ENCODE peak calls at places on chromosomes 2 and 18, in four cellular contexts. G, B, K and A are unnamed samples.

GRCh38 chr2:100524331-100524730 is 38.5 kb upstream of the PDCL3 start:
- DNase-seq in G (no peak), B (no peak), K (no peak), A (no peak)

GRCh38 chr2:102489646-102490045 is 16.6 kb downstream of the SLC9A4 start:
- DNase-seq in G (no peak), B (no peak), K (no peak), A (no peak)

GRCh38 chr2:111049792-111050640 is 70.7 kb upstream of the BCL2L11 start:
- DNase-seq in G (no peak), B (no peak), K (no peak), A (no peak)

GRCh38 chr18:58788971-58789797 is 75.5 kb upstream of the ZNF532 start:
- DNase-seq in G (no peak), B (no peak), K (peak), A (no peak)

GRCh38 chr2:10864888-10865551 is 46.7 kb upstream of the KCNF1 start:
- DNase-seq in G (no peak), B (peak), K (no peak), A (no peak)

GRCh38 chr2:10283106-10284062 is 19.3 kb upstream of the HPCAL1 start:
- DNase-seq in G (no peak), B (peak), K (peak), A (no peak)

GRCh38 chr18:8800041-8800441 is 94.7 kb downstream of the MTCL1 start:
- DNase-seq in G (no peak), B (no peak), K (peak), A (no peak)

GRCh38 chr2:220194630-220195029 is 567.2 kb downstream of the SLC4A3 start:
- DNase-seq in G (no peak), B (no peak), K (no peak), A (no peak)

GRCh38 chr2:89845532-89845931 is 1154.1 kb downstream of the RPIA start:
- DNase-seq in G (no peak), B (no peak), K (no peak), A (no peak)

GRCh38 chr2:240959941-240960308 is 38.5 kb upstream of the SNED1 start:
- DNase-seq in G (no peak), B (no peak), K (no peak), A (no peak)

GRCh38 chr2:98849113-98849512 is 86.9 kb downstream of the CRACDL start:
- DNase-seq in G (no peak), B (no peak), K (no peak), A (no peak)

GRCh38 chr2:195622966-195623365 is 34.1 kb upstream of the SLC39A10 start:
- DNase-seq in G (no peak), B (no peak), K (no peak), A (no peak)

GRCh38 chr2:212249451-212249850 is 289.2 kb downstream of the ERBB4 start:
- DNase-seq in G (no peak), B (no peak), K (peak), A (no peak)

GRCh38 chr2:118697771-118698170 is 149.7 kb downstream of the EN1 start:
- DNase-seq in G (no peak), B (no peak), K (peak), A (no peak)

GRCh38 chr2:218168635-218169462 is 2.1 kb upstream of the CXCR1 start:
- DNase-seq in G (peak), B (peak), K (peak), A (peak)

GRCh38 chr18:12282436-12283039 is 25.5 kb upstream of the TUBB6 start:
- DNase-seq in G (no peak), B (no peak), K (peak), A (no peak)